ENCODE peak calls at places on chromosomes 1 and 21, in four cellular contexts. H is HFF-Myc, K is dorsolateral prefrontal cortex, P is transverse colon. T is an unnamed sample.

GRCh38 chr1:205480349-205481278 is 23.9 kb upstream of the CDK18 start:
- DNase-seq in H (no peak), K (no peak), P (no peak), T (no peak)

GRCh38 chr1:31007462-31007991 is 58.0 kb downstream of the PUM1 start:
- DNase-seq in H (peak; percentile 69), K (no peak), P (no peak), T (no peak)

GRCh38 chr1:54301494-54301893 is 101.5 kb downstream of the MRPL37 start:
- DNase-seq in H (no peak), K (no peak), P (no peak), T (no peak)

GRCh38 chr1:245411245-245411644 is 256.5 kb downstream of the KIF26B start:
- DNase-seq in H (peak; percentile 15), K (no peak), P (no peak), T (no peak)

GRCh38 chr1:86296305-86297205 is 99.6 kb downstream of the ODF2L start:
- DNase-seq in H (no peak), K (no peak), P (no peak), T (no peak)

GRCh38 chr1:201760516-201760915 is 68.4 kb upstream of the IPO9 start:
- DNase-seq in H (no peak), K (no peak), P (no peak), T (no peak)

GRCh38 chr1:24763671-24764070 is 18.4 kb downstream of the CLIC4 start:
- DNase-seq in H (no peak), K (no peak), P (no peak), T (no peak)

GRCh38 chr1:3663999-3664699 is 11.8 kb downstream of the TP73 start:
- DNase-seq in H (no peak), K (no peak), P (peak; percentile 7), T (peak; percentile 4)

GRCh38 chr1:25932321-25932720 is 26.1 kb upstream of the STMN1 start:
- DNase-seq in H (no peak), K (no peak), P (no peak), T (no peak)

GRCh38 chr1:2320760-2321159 is 70.6 kb downstream of the MORN1 start:
- DNase-seq in H (no peak), K (no peak), P (no peak), T (no peak)

GRCh38 chr21:18603246-18603645 is 199.7 kb upstream of the TMPRSS15 start:
- DNase-seq in H (no peak), K (no peak), P (no peak), T (no peak)

GRCh38 chr1:225757927-225758460 is 19.6 kb upstream of the SRP9 start:
- DNase-seq in H (no peak), K (no peak), P (no peak), T (no peak)

GRCh38 chr1:197774691-197775281 is 494 bp downstream of the DENND1B start:
- DNase-seq in H (no peak), K (no peak), P (peak; percentile 64), T (peak; percentile 81)

GRCh38 chr1:33502726-33503125 is 30.3 kb downstream of the ZSCAN20 start:
- DNase-seq in H (no peak), K (no peak), P (no peak), T (no peak)

T was measured in mucosa of descending colon.